ENCODE peak calls at places on chromosome 5, in four cellular contexts. X is left ventricle myocardium inferior; U is CD4-positive, alpha-beta T cell; I is naive thymus-derived CD8-positive, alpha-beta T cell. V is an unnamed sample.

GRCh38 chr5:42770003-42770402 is 13.4 kb downstream of the CCDC152 start:
- DNase-seq in X (no peak), U (no peak), I (no peak), V (no peak)

GRCh38 chr5:8081179-8081578 is 212.2 kb downstream of the MTRR start:
- DNase-seq in X (no peak), U (no peak), I (no peak), V (no peak)

GRCh38 chr5:115962565-115963402 is 509 bp downstream of the LVRN start:
- DNase-seq in X (no peak), U (no peak), I (no peak), V (no peak)

GRCh38 chr5:159453209-159453608 is 122.9 kb upstream of the IL12B start:
- DNase-seq in X (no peak), U (no peak), I (no peak), V (no peak)

GRCh38 chr5:162190-162564 is 29.1 kb upstream of the LRRC14B start:
- DNase-seq in X (no peak), U (no peak), I (no peak), V (no peak)

GRCh38 chr5:150163547-150164059 is 3.0 kb upstream of the CDX1 start:
- DNase-seq in X (peak; percentile 82), U (no peak), I (no peak), V (peak; percentile 74)

GRCh38 chr5:173671121-173671949 is 54.9 kb upstream of the BOD1 start:
- DNase-seq in X (peak; percentile 50), U (no peak), I (no peak), V (peak; percentile 57)

GRCh38 chr5:82386576-82386975 is 108.4 kb upstream of the RPS23 start:
- DNase-seq in X (no peak), U (no peak), I (no peak), V (no peak)

GRCh38 chr5:138739938-138740337 is 13.3 kb upstream of the CTNNA1 start:
- DNase-seq in X (no peak), U (no peak), I (no peak), V (no peak)